ENCODE peak calls at places on chromosomes 3 and 15, in seven cellular contexts. M is IMR-90, S is mesenchymal stem cell, K is H9, F is mesendoderm, H is trophoblast cell, Z is H1. C is an unnamed sample.

GRCh38 chr3:134161817-134162396 is 88.8 kb downstream of the RYK start:
- DNase-seq in Z (no peak), M (no peak), H (no peak), F (peak), K (peak), S (peak), C (no peak)

GRCh38 chr3:76222115-76222652 is 436.8 kb upstream of the ZNF717 start:
- DNase-seq in S (peak), M (no peak), H (no peak), Z (no peak), F (no peak), K (no peak), C (no peak)

GRCh38 chr3:186998937-186999368 is 68.6 kb downstream of the ST6GAL1 start:
- DNase-seq in M (no peak), Z (peak), F (peak), S (no peak), H (peak), K (peak), C (no peak)

GRCh38 chr3:197555281-197556261 is at the start of gene BDH1:
- DNase-seq in Z (peak), F (peak), K (peak), S (peak), H (peak), M (no peak), C (peak)

GRCh38 chr3:24196526-24196925 is 251.4 kb downstream of the NR1D2 start:
- DNase-seq in Z (no peak), S (no peak), F (no peak), M (no peak), K (no peak), H (no peak), C (no peak)

GRCh38 chr3:61725851-61726333 is 164.5 kb downstream of the PTPRG start:
- DNase-seq in F (peak), K (no peak), H (peak), S (peak), Z (no peak), M (peak), C (no peak)

GRCh38 chr3:153232737-153233330 is 70.8 kb downstream of the RAP2B start:
- DNase-seq in M (peak), S (peak), H (no peak), Z (no peak), F (no peak), K (no peak), C (no peak)

GRCh38 chr3:183298708-183299153 is 45.7 kb downstream of the B3GNT5 start:
- DNase-seq in K (peak), H (peak), Z (peak), S (peak), F (peak), M (peak), C (no peak)

GRCh38 chr3:162738778-162739177 is 1242.2 kb downstream of the OTOL1 start:
- DNase-seq in M (peak), K (no peak), H (no peak), Z (no peak), F (no peak), S (peak), C (no peak)

GRCh38 chr3:197399486-197399885 is 101.1 kb upstream of the DLG1 start:
- DNase-seq in K (no peak), S (no peak), M (no peak), H (no peak), F (no peak), Z (no peak), C (no peak)

GRCh38 chr3:18409266-18409665 is 15.9 kb downstream of the SATB1 start:
- DNase-seq in S (no peak), Z (no peak), F (no peak), H (no peak), M (no peak), K (no peak), C (no peak)

GRCh38 chr3:61541694-61542093 is 19.7 kb upstream of the PTPRG start:
- DNase-seq in K (no peak), F (no peak), Z (no peak), M (no peak), S (no peak), H (no peak), C (no peak)

GRCh38 chr15:64096486-64097431 is 977 bp downstream of the SNX1 start:
- DNase-seq in F (peak), H (peak), Z (no peak), S (peak), K (no peak), M (peak), C (no peak)

GRCh38 chr3:190534386-190534785 is 20.5 kb downstream of the IL1RAP start:
- DNase-seq in K (no peak), M (no peak), S (peak), H (no peak), F (no peak), Z (no peak), C (no peak)

GRCh38 chr3:63981980-63982379 is 41.3 kb downstream of the PSMD6 start:
- DNase-seq in K (no peak), H (no peak), F (no peak), S (no peak), Z (no peak), M (no peak), C (no peak)

GRCh38 chr3:142987080-142987700 is 14.2 kb upstream of the U2SURP start:
- DNase-seq in F (peak), H (peak), K (no peak), M (peak), S (peak), Z (no peak), C (no peak)

GRCh38 chr3:172098698-172099494 is 59.5 kb downstream of the FNDC3B start:
- DNase-seq in S (no peak), M (no peak), K (peak), F (peak), H (no peak), Z (no peak), C (no peak)

GRCh38 chr3:30752961-30753360 is 141.5 kb downstream of the GADL1 start:
- DNase-seq in M (peak), F (no peak), Z (no peak), K (no peak), S (peak), H (peak), C (no peak)

GRCh38 chr3:178318957-178319528 is 217.2 kb upstream of the KCNMB2 start:
- DNase-seq in Z (no peak), F (peak), K (no peak), M (no peak), S (no peak), H (peak), C (no peak)

GRCh38 chr15:39438795-39439577 is 141.9 kb upstream of the THBS1 start:
- DNase-seq in H (no peak), K (no peak), M (peak), Z (no peak), F (peak), S (no peak), C (no peak)

GRCh38 chr3:98445949-98446406 is 17.0 kb upstream of the OR5K1 start:
- DNase-seq in H (no peak), F (no peak), K (no peak), M (no peak), Z (no peak), S (no peak), C (peak)

GRCh38 chr3:188881954-188882641 is 289.7 kb upstream of the TPRG1 start:
- DNase-seq in M (peak), F (peak), Z (no peak), S (peak), K (no peak), H (peak), C (no peak)

GRCh38 chr15:64527263-64527984 is 67.0 kb downstream of the ZNF609 start:
- DNase-seq in M (peak), H (no peak), Z (no peak), S (peak), F (peak), K (no peak), C (no peak)

GRCh38 chr3:130963878-130964277 is 62.7 kb downstream of the ASTE1 start:
- DNase-seq in S (peak), M (peak), Z (no peak), H (peak), K (no peak), F (peak), C (peak)

GRCh38 chr3:189202583-189202982 is 30.8 kb downstream of the TPRG1 start:
- DNase-seq in H (no peak), Z (no peak), M (no peak), F (no peak), K (no peak), S (no peak), C (no peak)

GRCh38 chr3:53045784-53046170 is at the start of gene SFMBT1:
- DNase-seq in M (peak), K (peak), H (peak), S (peak), F (peak), Z (peak), C (peak)

GRCh38 chr15:41396111-41396510 is 6.2 kb downstream of the NDUFAF1 start:
- DNase-seq in S (no peak), Z (no peak), K (no peak), H (no peak), M (no peak), F (no peak), C (no peak)

GRCh38 chr15:58221591-58222241 is 83.5 kb downstream of the AQP9 start:
- DNase-seq in K (peak), H (peak), M (peak), F (peak), S (peak), Z (peak), C (no peak)

GRCh38 chr3:160471892-160472291 is 22.3 kb upstream of the TRIM59 start:
- DNase-seq in K (no peak), H (no peak), S (no peak), M (no peak), Z (no peak), F (no peak), C (no peak)

GRCh38 chr15:35167675-35168074 is 82.6 kb upstream of the NANOGP8 start:
- DNase-seq in M (no peak), S (no peak), Z (no peak), K (no peak), F (no peak), H (no peak), C (no peak)

GRCh38 chr15:26921433-26921832 is 49.5 kb upstream of the GABRG3 start:
- DNase-seq in H (no peak), K (no peak), M (no peak), S (no peak), F (no peak), Z (no peak), C (no peak)

GRCh38 chr15:81419304-81419943 is 45.4 kb upstream of the TMC3 start:
- DNase-seq in S (peak), F (peak), M (peak), K (peak), H (no peak), Z (no peak), C (peak)

GRCh38 chr3:129749692-129750091 is 143.2 kb upstream of the PLXND1 start:
- DNase-seq in M (no peak), S (no peak), K (no peak), F (no peak), Z (no peak), H (no peak), C (no peak)

GRCh38 chr15:58342508-58342907 is 89.3 kb upstream of the LIPC start:
- DNase-seq in M (no peak), F (no peak), H (no peak), Z (no peak), S (no peak), K (no peak), C (no peak)

GRCh38 chr3:194875581-194876402 is 190.1 kb downstream of the FAM43A start:
- DNase-seq in F (no peak), M (no peak), Z (peak), K (peak), S (no peak), H (peak), C (no peak)

GRCh38 chr15:19973718-19974117 is 567.9 kb downstream of the GOLGA6L6 start:
- DNase-seq in H (no peak), F (no peak), Z (peak), M (no peak), K (no peak), S (no peak), C (no peak)

DNA sequence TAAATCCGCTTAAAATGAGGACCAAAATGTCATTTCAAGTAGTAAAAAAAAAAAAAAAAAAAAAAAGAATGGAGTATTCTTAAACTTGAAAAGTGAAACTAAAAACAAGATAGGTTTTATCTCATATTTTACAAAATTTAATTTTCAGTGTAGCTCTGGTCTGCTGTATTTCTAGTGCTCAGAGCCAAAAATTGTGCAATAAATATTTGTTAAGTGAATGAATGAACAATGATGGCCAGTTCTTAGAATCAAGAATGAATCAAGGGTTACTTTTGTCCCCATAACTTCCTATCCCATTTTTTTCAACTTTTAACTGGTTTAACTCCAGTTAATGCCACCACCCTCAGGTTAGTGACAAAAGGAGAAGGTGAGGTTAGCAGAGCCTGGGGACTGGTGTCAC is 214.4 kb downstream of the ABHD5 start:
- DNase-seq in H (no peak), F (no peak), K (no peak), S (no peak), Z (no peak), M (no peak), C (no peak)
- H3K23ac ChIP-seq in H (no peak), F (no peak), K (no peak), S (no peak), Z (no peak), M (no peak), C (no peak)

GRCh38 chr15:51348688-51349087 is 7.2 kb downstream of the GLDN start:
- DNase-seq in H (no peak), F (no peak), Z (no peak), S (no peak), M (no peak), K (no peak), C (no peak)
- H3K23ac ChIP-seq in H (no peak), F (no peak), Z (no peak), S (no peak), M (no peak), K (no peak), C (no peak)

GRCh38 chr3:17238029-17238428 is 353.3 kb downstream of the PLCL2 start:
- DNase-seq in S (no peak), M (peak), H (peak), Z (no peak), F (peak), K (no peak), C (no peak)
- H3K23ac ChIP-seq in S (no peak), M (no peak), H (no peak), Z (no peak), F (no peak), K (no peak), C (no peak)

GRCh38 chr3:184580376-184580775 is 18.8 kb downstream of the EPHB3 start:
- DNase-seq in M (no peak), F (no peak), H (no peak), Z (no peak), S (no peak), K (no peak), C (no peak)
- H3K23ac ChIP-seq in M (no peak), F (no peak), H (no peak), Z (no peak), S (no peak), K (no peak), C (peak)

GRCh38 chr3:107085261-107085660 is 292.0 kb upstream of the CCDC54 start:
- DNase-seq in Z (no peak), F (no peak), H (no peak), S (no peak), K (no peak), M (peak), C (no peak)
- H3K23ac ChIP-seq in Z (no peak), F (no peak), H (no peak), S (no peak), K (no peak), M (no peak), C (no peak)

GRCh38 chr15:100778831-100779288 is 100.8 kb upstream of the ALDH1A3 start:
- DNase-seq in M (no peak), F (no peak), Z (peak), K (no peak), H (no peak), S (no peak), C (no peak)

GRCh38 chr15:100772478-100773378 is 106.9 kb upstream of the ALDH1A3 start:
- DNase-seq in M (no peak), S (peak), Z (peak), H (no peak), K (no peak), F (no peak), C (peak)

GRCh38 chr15:100777821-100778220 is 101.8 kb upstream of the ALDH1A3 start:
- DNase-seq in K (no peak), F (no peak), S (no peak), H (no peak), M (no peak), Z (no peak), C (no peak)

GRCh38 chr15:100779331-100780207 is 100.1 kb upstream of the ALDH1A3 start:
- DNase-seq in H (no peak), K (no peak), M (no peak), S (no peak), Z (peak), F (no peak), C (no peak)

GRCh38 chr15:100775581-100776185 is 103.9 kb upstream of the ALDH1A3 start:
- DNase-seq in M (no peak), Z (no peak), F (no peak), K (no peak), H (no peak), S (no peak), C (no peak)
- H3K23ac ChIP-seq in M (no peak), Z (no peak), F (no peak), K (no peak), H (no peak), S (no peak), C (no peak)

GRCh38 chr15:45647828-45648227 is 13.0 kb downstream of the SQOR start:
- DNase-seq in Z (no peak), F (no peak), M (no peak), K (no peak), S (no peak), H (no peak), C (no peak)

GRCh38 chr15:45650889-45651525 is 16.2 kb downstream of the SQOR start:
- DNase-seq in H (no peak), S (no peak), K (no peak), M (no peak), Z (no peak), F (no peak), C (no peak)

GRCh38 chr15:45646220-45646619 is 11.4 kb downstream of the SQOR start:
- DNase-seq in F (no peak), Z (no peak), K (no peak), M (peak), S (no peak), H (no peak), C (no peak)

GRCh38 chr15:45645026-45645980 is 10.5 kb downstream of the SQOR start:
- DNase-seq in H (peak), K (no peak), M (peak), Z (no peak), F (no peak), S (peak), C (no peak)

DNA sequence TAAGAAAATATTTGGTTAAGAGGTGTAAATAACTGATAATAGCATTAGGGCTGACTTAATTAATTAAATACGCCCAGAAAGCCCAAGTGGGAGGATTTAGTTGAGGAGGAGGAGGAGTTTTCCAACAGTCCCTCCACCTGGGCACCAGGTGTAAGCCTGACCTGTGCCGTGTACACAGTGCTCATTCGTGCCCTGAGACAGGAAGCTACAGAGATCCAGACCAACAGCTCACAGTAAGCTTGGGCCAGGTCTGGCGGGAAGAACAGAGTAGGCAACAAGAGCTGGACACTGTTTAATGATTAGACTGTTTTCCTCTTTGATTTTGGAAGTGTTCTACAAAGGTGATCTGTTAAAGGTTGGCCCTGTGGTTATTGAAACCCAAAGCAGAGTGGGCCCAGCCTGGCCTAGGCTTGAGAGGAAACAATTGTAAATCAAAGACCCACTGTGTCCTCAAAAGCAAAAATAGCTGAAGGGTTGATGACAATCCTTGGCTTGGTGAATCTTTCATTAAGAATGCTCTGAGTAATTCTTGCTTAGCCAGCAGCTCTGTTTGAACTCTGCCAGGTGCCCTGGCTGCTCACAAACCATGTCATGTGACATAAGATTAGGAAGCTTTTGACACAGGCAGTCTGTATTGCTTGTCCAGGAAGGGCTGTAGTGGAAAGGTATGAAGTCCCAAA is 13.8 kb downstream of the SQOR start:
- DNase-seq in F (no peak), M (peak), S (peak), Z (no peak), K (no peak), H (peak), C (no peak)
- H3K23ac ChIP-seq in F (no peak), M (no peak), S (no peak), Z (no peak), K (no peak), H (no peak), C (no peak)

C was measured in neuronal stem cell.